ENCODE peak calls at places on chromosomes 6 and 20, in seven cellular contexts. S is stimulated activated CD8-positive, alpha-beta memory T cell treated with anti-CD3 and anti-CD28 coated beads, Interleukin-15, amount 100 ng/mL, for 1 hour; A is NCI-H2081; Y is NCI-H1417 treated with DMSO at 0.1 percent for 48 hours; O is ACHN; G is naive thymus-derived CD4-positive, alpha-beta T cell; I is Right ventricle myocardium superior. T is an unnamed sample.

GRCh38 chr6:41278699-41279405 is 7.6 kb downstream of the TREM1 start:
- DNase-seq in S (peak), A (peak), Y (no peak), O (peak), G (peak), I (peak), T (peak)

GRCh38 chr20:44736170-44737021 is 9.3 kb upstream of the KCNK15 start:
- DNase-seq in S (no peak), A (no peak), Y (no peak), O (peak), G (peak), I (no peak), T (no peak)

GRCh38 chr6:9520417-9521151 is 894.3 kb downstream of the TFAP2A start:
- DNase-seq in S (no peak), A (no peak), Y (no peak), O (peak), G (no peak), I (no peak), T (no peak)

GRCh38 chr20:57616143-57616951 is 3.9 kb downstream of the ZBP1 start:
- DNase-seq in S (no peak), A (no peak), Y (no peak), O (no peak), G (no peak), I (no peak), T (no peak)

GRCh38 chr6:88860310-88860709 is 103.1 kb downstream of the RNGTT start:
- DNase-seq in S (no peak), A (no peak), Y (no peak), O (no peak), G (no peak), I (no peak), T (no peak)

GRCh38 chr6:166940643-166941068 is 15.7 kb downstream of the RNASET2 start:
- DNase-seq in S (no peak), A (no peak), Y (no peak), O (peak), G (no peak), I (no peak), T (no peak)

GRCh38 chr20:62230276-62230675 is 8.0 kb upstream of the OSBPL2 start:
- DNase-seq in S (no peak), A (no peak), Y (no peak), O (no peak), G (no peak), I (no peak), T (no peak)

GRCh38 chr6:106546322-106547052 is 82.8 kb downstream of the RTN4IP1 start:
- DNase-seq in S (no peak), A (no peak), Y (no peak), O (peak), G (no peak), I (no peak), T (no peak)

GRCh38 chr6:169169375-169169774 is 84.3 kb downstream of the THBS2 start:
- DNase-seq in S (no peak), A (no peak), Y (no peak), O (no peak), G (no peak), I (no peak), T (no peak)

GRCh38 chr20:5349448-5349847 is 32.7 kb upstream of the PROKR2 start:
- DNase-seq in S (no peak), A (no peak), Y (no peak), O (no peak), G (no peak), I (no peak), T (no peak)

GRCh38 chr6:82040405-82041221 is 206.9 kb downstream of the IBTK start:
- DNase-seq in S (no peak), A (peak), Y (no peak), O (peak), G (no peak), I (no peak), T (no peak)

GRCh38 chr6:31354248-31354647 is 2.7 kb downstream of the HLA-B start:
- DNase-seq in S (no peak), A (no peak), Y (no peak), O (no peak), G (no peak), I (no peak), T (no peak)

GRCh38 chr6:38944655-38945279 is 103.8 kb upstream of the GLP1R start:
- DNase-seq in S (no peak), A (no peak), Y (no peak), O (no peak), G (no peak), I (no peak), T (no peak)

GRCh38 chr6:169087436-169088046 is 166.1 kb downstream of the THBS2 start:
- DNase-seq in S (no peak), A (no peak), Y (no peak), O (no peak), G (no peak), I (no peak), T (no peak)

GRCh38 chr6:26432622-26433021 is 7.7 kb upstream of the BTN3A3 start:
- DNase-seq in S (no peak), A (no peak), Y (no peak), O (no peak), G (no peak), I (no peak), T (no peak)

GRCh38 chr6:10559492-10560150 is 38.5 kb downstream of the GCNT2 start:
- DNase-seq in S (no peak), A (no peak), Y (no peak), O (no peak), G (no peak), I (no peak), T (no peak)

GRCh38 chr20:62227977-62228958 is 8.2 kb upstream of the HRH3 start:
- DNase-seq in S (no peak), A (no peak), Y (no peak), O (no peak), G (no peak), I (no peak), T (no peak)

GRCh38 chr6:3159805-3160781 is 2.7 kb upstream of the TUBB2A start:
- DNase-seq in S (peak), A (peak), Y (peak), O (no peak), G (peak), I (no peak), T (no peak)

GRCh38 chr6:72968704-72969103 is 256.6 kb downstream of the KHDC1L start:
- DNase-seq in S (no peak), A (no peak), Y (no peak), O (peak), G (no peak), I (no peak), T (no peak)

GRCh38 chr6:169691260-169691659 is 10.6 kb downstream of the WDR27 start:
- DNase-seq in S (no peak), A (no peak), Y (no peak), O (no peak), G (no peak), I (no peak), T (no peak)

GRCh38 chr20:37383229-37383989 is 37.5 kb downstream of the SRC start:
- DNase-seq in S (no peak), A (no peak), Y (no peak), O (peak), G (no peak), I (no peak), T (no peak)

GRCh38 chr6:53294095-53294494 is 54.7 kb downstream of the ELOVL5 start:
- DNase-seq in S (no peak), A (no peak), Y (no peak), O (peak), G (no peak), I (no peak), T (no peak)

GRCh38 chr6:137832110-137832509 is 34.9 kb upstream of the TNFAIP3 start:
- DNase-seq in S (no peak), A (no peak), Y (no peak), O (peak), G (no peak), I (no peak), T (no peak)

GRCh38 chr20:58117944-58118343 is 110.5 kb downstream of the ANKRD60 start:
- DNase-seq in S (no peak), A (no peak), Y (no peak), O (no peak), G (no peak), I (no peak), T (no peak)

GRCh38 chr20:52652271-52652670 is 319.9 kb upstream of the TSHZ2 start:
- DNase-seq in S (no peak), A (no peak), Y (no peak), O (no peak), G (no peak), I (no peak), T (no peak)

GRCh38 chr6:150261997-150262396 is 106.8 kb upstream of the IYD start:
- DNase-seq in S (no peak), A (no peak), Y (no peak), O (no peak), G (no peak), I (no peak), T (no peak)

GRCh38 chr6:112258636-112259336 is 4.4 kb upstream of the LAMA4 start:
- DNase-seq in S (no peak), A (no peak), Y (no peak), O (no peak), G (no peak), I (no peak), T (no peak)

GRCh38 chr6:153013438-153013837 is 10.9 kb upstream of the MTRF1L start:
- DNase-seq in S (no peak), A (no peak), Y (no peak), O (no peak), G (no peak), I (no peak), T (no peak)

T was measured in NCI-H187 treated with DMSO at 0.1 percent for 48 hours.